ENCODE peak calls at places on chromosomes 4 and X, in seven cellular contexts. One of them, this sample, is unnamed.

GRCh38 chr4:143347495-143347894 is 10.8 kb downstream of the GAB1 start:
- DNase-seq in myocyte: no peak
- DNase-seq in esophagus squamous epithelium: no peak
- DNase-seq in tibial nerve: no peak
- DNase-seq in A172: no peak
- DNase-seq in Kasumi-1: no peak
- DNase-seq in CD8-positive, alpha-beta T cell: no peak
- DNase-seq in this sample: no peak

GRCh38 chr4:121950212-121950679 is 1.6 kb downstream of the TRPC3 start:
- DNase-seq in myocyte: peak; percentile 71
- DNase-seq in esophagus squamous epithelium: no peak
- DNase-seq in tibial nerve: peak; percentile 38
- DNase-seq in A172: peak; percentile 59
- DNase-seq in Kasumi-1: peak; percentile 14
- DNase-seq in CD8-positive, alpha-beta T cell: peak; percentile 86
- DNase-seq in this sample: no peak

GRCh38 chr4:15078682-15079642 is 76.7 kb downstream of the CPEB2 start:
- DNase-seq in myocyte: no peak
- DNase-seq in esophagus squamous epithelium: no peak
- DNase-seq in tibial nerve: no peak
- DNase-seq in A172: no peak
- DNase-seq in Kasumi-1: no peak
- DNase-seq in CD8-positive, alpha-beta T cell: no peak
- DNase-seq in this sample: peak; percentile 22

GRCh38 chrX:65035451-65035779 is 59.2 kb upstream of the ZC4H2 start:
- DNase-seq in myocyte: no peak
- DNase-seq in esophagus squamous epithelium: no peak
- DNase-seq in tibial nerve: no peak
- DNase-seq in A172: no peak
- DNase-seq in Kasumi-1: peak; percentile 59
- DNase-seq in CD8-positive, alpha-beta T cell: no peak
- DNase-seq in this sample: no peak

GRCh38 chr4:13548059-13548983 is 4.0 kb upstream of the NKX3-2 start:
- DNase-seq in myocyte: no peak
- DNase-seq in esophagus squamous epithelium: no peak
- DNase-seq in tibial nerve: no peak
- DNase-seq in A172: no peak
- DNase-seq in Kasumi-1: peak; percentile 78
- DNase-seq in CD8-positive, alpha-beta T cell: no peak
- DNase-seq in this sample: no peak

GRCh38 chr4:73417973-73418372 is 13.9 kb downstream of the ALB start:
- DNase-seq in myocyte: peak; percentile 31
- DNase-seq in esophagus squamous epithelium: no peak
- DNase-seq in tibial nerve: no peak
- DNase-seq in A172: no peak
- DNase-seq in Kasumi-1: peak; percentile 20
- DNase-seq in CD8-positive, alpha-beta T cell: no peak
- DNase-seq in this sample: peak; percentile 7

GRCh38 chr4:176238157-176238608 is 30.8 kb downstream of the ASB5 start:
- DNase-seq in myocyte: peak; percentile 73
- DNase-seq in esophagus squamous epithelium: no peak
- DNase-seq in tibial nerve: no peak
- DNase-seq in A172: peak; percentile 25
- DNase-seq in Kasumi-1: no peak
- DNase-seq in CD8-positive, alpha-beta T cell: no peak
- DNase-seq in this sample: no peak

GRCh38 chr4:120611092-120611491 is 311.4 kb downstream of the PRDM5 start:
- DNase-seq in myocyte: no peak
- DNase-seq in esophagus squamous epithelium: no peak
- DNase-seq in tibial nerve: no peak
- DNase-seq in A172: no peak
- DNase-seq in Kasumi-1: no peak
- DNase-seq in CD8-positive, alpha-beta T cell: no peak
- DNase-seq in this sample: no peak

GRCh38 chr4:20172070-20172760 is 79.5 kb upstream of the SLIT2 start:
- DNase-seq in myocyte: no peak
- DNase-seq in esophagus squamous epithelium: no peak
- DNase-seq in tibial nerve: no peak
- DNase-seq in A172: no peak
- DNase-seq in Kasumi-1: no peak
- DNase-seq in CD8-positive, alpha-beta T cell: no peak
- DNase-seq in this sample: no peak

GRCh38 chrX:39857780-39858179 is 240.0 kb downstream of the BCOR start:
- DNase-seq in myocyte: peak; percentile 50
- DNase-seq in esophagus squamous epithelium: no peak
- DNase-seq in tibial nerve: no peak
- DNase-seq in A172: no peak
- DNase-seq in Kasumi-1: no peak
- DNase-seq in CD8-positive, alpha-beta T cell: no peak
- DNase-seq in this sample: peak; percentile 88

GRCh38 chr4:154439224-154439623 is 52.4 kb downstream of the DCHS2 start:
- DNase-seq in myocyte: no peak
- DNase-seq in esophagus squamous epithelium: no peak
- DNase-seq in tibial nerve: no peak
- DNase-seq in A172: no peak
- DNase-seq in Kasumi-1: no peak
- DNase-seq in CD8-positive, alpha-beta T cell: no peak
- DNase-seq in this sample: no peak

GRCh38 chrX:13685126-13685763 is 3.7 kb upstream of the RAB9A start:
- DNase-seq in myocyte: no peak
- DNase-seq in esophagus squamous epithelium: no peak
- DNase-seq in tibial nerve: no peak
- DNase-seq in A172: peak; percentile 52
- DNase-seq in Kasumi-1: no peak
- DNase-seq in CD8-positive, alpha-beta T cell: no peak
- DNase-seq in this sample: no peak

GRCh38 chr4:117137143-117137542 is 51.8 kb upstream of the TRAM1L1 start:
- DNase-seq in myocyte: peak; percentile 94
- DNase-seq in esophagus squamous epithelium: no peak
- DNase-seq in tibial nerve: no peak
- DNase-seq in A172: peak; percentile 89
- DNase-seq in Kasumi-1: peak; percentile 35
- DNase-seq in CD8-positive, alpha-beta T cell: no peak
- DNase-seq in this sample: peak; percentile 51

GRCh38 chrX:10972731-10973130 is 138.4 kb upstream of the HCCS start:
- DNase-seq in myocyte: peak; percentile 7
- DNase-seq in esophagus squamous epithelium: no peak
- DNase-seq in tibial nerve: no peak
- DNase-seq in A172: no peak
- DNase-seq in Kasumi-1: no peak
- DNase-seq in CD8-positive, alpha-beta T cell: no peak
- DNase-seq in this sample: no peak